ENCODE peak calls at places on chromosomes 5 and 9, in four cellular contexts. One of them, this sample, is unnamed.

GRCh38 chr9:130959809-130960334 is 20.8 kb upstream of the FIBCD1 start:
- DNase-seq in coronary artery: no peak
- DNase-seq in activated naive CD4-positive, alpha-beta T cell: no peak
- DNase-seq in naive thymus-derived CD4-positive, alpha-beta T cell: no peak
- DNase-seq in this sample: no peak

GRCh38 chr9:82987790-82988189 is 75.2 kb downstream of the RASEF start:
- DNase-seq in coronary artery: no peak
- DNase-seq in activated naive CD4-positive, alpha-beta T cell: no peak
- DNase-seq in naive thymus-derived CD4-positive, alpha-beta T cell: no peak
- DNase-seq in this sample: no peak

GRCh38 chr5:26940981-26941380 is 97.4 kb downstream of the CDH9 start:
- DNase-seq in coronary artery: no peak
- DNase-seq in activated naive CD4-positive, alpha-beta T cell: no peak
- DNase-seq in naive thymus-derived CD4-positive, alpha-beta T cell: no peak
- DNase-seq in this sample: no peak

GRCh38 chr5:149338364-149338763 is 6.9 kb upstream of the GRPEL2 start:
- DNase-seq in coronary artery: no peak
- DNase-seq in activated naive CD4-positive, alpha-beta T cell: no peak
- DNase-seq in naive thymus-derived CD4-positive, alpha-beta T cell: no peak
- DNase-seq in this sample: no peak

GRCh38 chr5:172235827-172236749 is 42.1 kb downstream of the EFCAB9 start:
- DNase-seq in coronary artery: no peak
- DNase-seq in activated naive CD4-positive, alpha-beta T cell: no peak
- DNase-seq in naive thymus-derived CD4-positive, alpha-beta T cell: no peak
- DNase-seq in this sample: no peak

GRCh38 chr9:13621871-13622564 is 342.5 kb upstream of the MPDZ start:
- DNase-seq in coronary artery: no peak
- DNase-seq in activated naive CD4-positive, alpha-beta T cell: no peak
- DNase-seq in naive thymus-derived CD4-positive, alpha-beta T cell: no peak
- DNase-seq in this sample: no peak

GRCh38 chr5:69042915-69043795 is 50.7 kb upstream of the SLC30A5 start:
- DNase-seq in coronary artery: no peak
- DNase-seq in activated naive CD4-positive, alpha-beta T cell: peak; percentile 35
- DNase-seq in naive thymus-derived CD4-positive, alpha-beta T cell: peak; percentile 90
- DNase-seq in this sample: peak; percentile 96

GRCh38 chr5:143143973-143144372 is 259.5 kb downstream of the NR3C1 start:
- DNase-seq in coronary artery: no peak
- DNase-seq in activated naive CD4-positive, alpha-beta T cell: no peak
- DNase-seq in naive thymus-derived CD4-positive, alpha-beta T cell: no peak
- DNase-seq in this sample: no peak

GRCh38 chr9:81116340-81117207 is 572.8 kb downstream of the TLE1 start:
- DNase-seq in coronary artery: no peak
- DNase-seq in activated naive CD4-positive, alpha-beta T cell: no peak
- DNase-seq in naive thymus-derived CD4-positive, alpha-beta T cell: no peak
- DNase-seq in this sample: no peak

GRCh38 chr5:3372289-3372688 is 223.3 kb upstream of the IRX1 start:
- DNase-seq in coronary artery: no peak
- DNase-seq in activated naive CD4-positive, alpha-beta T cell: no peak
- DNase-seq in naive thymus-derived CD4-positive, alpha-beta T cell: no peak
- DNase-seq in this sample: no peak

GRCh38 chr9:27785714-27786100 is 212.4 kb upstream of the C9orf72 start:
- DNase-seq in coronary artery: no peak
- DNase-seq in activated naive CD4-positive, alpha-beta T cell: no peak
- DNase-seq in naive thymus-derived CD4-positive, alpha-beta T cell: no peak
- DNase-seq in this sample: no peak

GRCh38 chr9:91361294-91362201 is at the start of gene AUH:
- DNase-seq in coronary artery: peak; percentile 84
- DNase-seq in activated naive CD4-positive, alpha-beta T cell: peak; percentile 81
- DNase-seq in naive thymus-derived CD4-positive, alpha-beta T cell: peak; percentile 84
- DNase-seq in this sample: peak; percentile 60

GRCh38 chr5:463952-464351 is 21.0 kb downstream of the EXOC3 start:
- DNase-seq in coronary artery: no peak
- DNase-seq in activated naive CD4-positive, alpha-beta T cell: peak; percentile 72
- DNase-seq in naive thymus-derived CD4-positive, alpha-beta T cell: peak; percentile 94
- DNase-seq in this sample: no peak

GRCh38 chr5:134053840-134054338 is 49.1 kb upstream of the VDAC1 start:
- DNase-seq in coronary artery: no peak
- DNase-seq in activated naive CD4-positive, alpha-beta T cell: no peak
- DNase-seq in naive thymus-derived CD4-positive, alpha-beta T cell: peak; percentile 42
- DNase-seq in this sample: peak; percentile 82

GRCh38 chr5:178285399-178286225 is 53.0 kb upstream of the PHYKPL start:
- DNase-seq in coronary artery: no peak
- DNase-seq in activated naive CD4-positive, alpha-beta T cell: no peak
- DNase-seq in naive thymus-derived CD4-positive, alpha-beta T cell: no peak
- DNase-seq in this sample: no peak

GRCh38 chr9:81969971-81970370 is 18.6 kb upstream of the SPATA31D1 start:
- DNase-seq in coronary artery: no peak
- DNase-seq in activated naive CD4-positive, alpha-beta T cell: no peak
- DNase-seq in naive thymus-derived CD4-positive, alpha-beta T cell: no peak
- DNase-seq in this sample: no peak

GRCh38 chr9:83972286-83972685 is 7.7 kb downstream of the HNRNPK start:
- DNase-seq in coronary artery: no peak
- DNase-seq in activated naive CD4-positive, alpha-beta T cell: no peak
- DNase-seq in naive thymus-derived CD4-positive, alpha-beta T cell: no peak
- DNase-seq in this sample: no peak

GRCh38 chr9:28031521-28032177 is 458.4 kb upstream of the C9orf72 start:
- DNase-seq in coronary artery: no peak
- DNase-seq in activated naive CD4-positive, alpha-beta T cell: no peak
- DNase-seq in naive thymus-derived CD4-positive, alpha-beta T cell: no peak
- DNase-seq in this sample: no peak

GRCh38 chr9:87406545-87407166 is 91.0 kb upstream of the DAPK1 start:
- DNase-seq in coronary artery: no peak
- DNase-seq in activated naive CD4-positive, alpha-beta T cell: no peak
- DNase-seq in naive thymus-derived CD4-positive, alpha-beta T cell: no peak
- DNase-seq in this sample: no peak

GRCh38 chr5:139378941-139379361 is 4.1 kb downstream of the SLC23A1 start:
- DNase-seq in coronary artery: no peak
- DNase-seq in activated naive CD4-positive, alpha-beta T cell: no peak
- DNase-seq in naive thymus-derived CD4-positive, alpha-beta T cell: no peak
- DNase-seq in this sample: no peak

GRCh38 chr9:76419782-76420380 is 25.7 kb upstream of the RFK start:
- DNase-seq in coronary artery: no peak
- DNase-seq in activated naive CD4-positive, alpha-beta T cell: no peak
- DNase-seq in naive thymus-derived CD4-positive, alpha-beta T cell: no peak
- DNase-seq in this sample: no peak

GRCh38 chr5:64147849-64148441 is 17.7 kb upstream of the RNF180 start:
- DNase-seq in coronary artery: no peak
- DNase-seq in activated naive CD4-positive, alpha-beta T cell: no peak
- DNase-seq in naive thymus-derived CD4-positive, alpha-beta T cell: no peak
- DNase-seq in this sample: peak; percentile 3